ENCODE peak calls at places on chromosome 12, in seven cellular contexts. One of them, this sample, is unnamed.

GRCh38 chr12:47560408-47560807 is 145.4 kb downstream of the RPAP3 start:
- DNase-seq in foreskin keratinocyte: no peak
- DNase-seq in pancreas: no peak
- DNase-seq in stomach: no peak
- DNase-seq in HL-60: peak; percentile 47
- DNase-seq in Peyer's patch: no peak
- DNase-seq in heart left ventricle: no peak
- DNase-seq in this sample: no peak

GRCh38 chr12:72543777-72544467 is 271.8 kb downstream of the TRHDE start:
- DNase-seq in Peyer's patch: no peak
- DNase-seq in HL-60: no peak
- DNase-seq in stomach: no peak
- DNase-seq in heart left ventricle: no peak
- DNase-seq in foreskin keratinocyte: no peak
- DNase-seq in pancreas: no peak
- DNase-seq in this sample: no peak

GRCh38 chr12:122437656-122438121 is 15.2 kb upstream of the CLIP1 start:
- DNase-seq in HL-60: no peak
- DNase-seq in heart left ventricle: peak; percentile 68
- DNase-seq in Peyer's patch: no peak
- DNase-seq in foreskin keratinocyte: peak; percentile 59
- DNase-seq in stomach: peak; percentile 28
- DNase-seq in pancreas: no peak
- DNase-seq in this sample: peak; percentile 47

GRCh38 chr12:15130521-15130920 is 90.7 kb downstream of the RERG start:
- DNase-seq in stomach: no peak
- DNase-seq in HL-60: no peak
- DNase-seq in pancreas: no peak
- DNase-seq in foreskin keratinocyte: no peak
- DNase-seq in heart left ventricle: no peak
- DNase-seq in Peyer's patch: no peak
- DNase-seq in this sample: no peak

GRCh38 chr12:65466906-65467305 is 188.4 kb downstream of the MSRB3 start:
- DNase-seq in heart left ventricle: no peak
- DNase-seq in stomach: no peak
- DNase-seq in HL-60: no peak
- DNase-seq in foreskin keratinocyte: no peak
- DNase-seq in Peyer's patch: no peak
- DNase-seq in pancreas: no peak
- DNase-seq in this sample: no peak

GRCh38 chr12:101891462-101891971 is 14.1 kb downstream of the DRAM1 start:
- DNase-seq in pancreas: no peak
- DNase-seq in heart left ventricle: no peak
- DNase-seq in Peyer's patch: peak; percentile 34
- DNase-seq in HL-60: peak; percentile 86
- DNase-seq in foreskin keratinocyte: peak; percentile 54
- DNase-seq in stomach: peak; percentile 71
- DNase-seq in this sample: peak; percentile 52

GRCh38 chr12:111387747-111388365 is 17.9 kb upstream of the SH2B3 start:
- DNase-seq in Peyer's patch: no peak
- DNase-seq in HL-60: no peak
- DNase-seq in heart left ventricle: no peak
- DNase-seq in pancreas: no peak
- DNase-seq in foreskin keratinocyte: no peak
- DNase-seq in stomach: no peak
- DNase-seq in this sample: no peak

GRCh38 chr12:59657266-59657665 is 61.4 kb downstream of the SLC16A7 start:
- DNase-seq in foreskin keratinocyte: peak; percentile 52
- DNase-seq in stomach: no peak
- DNase-seq in heart left ventricle: no peak
- DNase-seq in HL-60: no peak
- DNase-seq in pancreas: no peak
- DNase-seq in Peyer's patch: no peak
- DNase-seq in this sample: no peak

GRCh38 chr12:14825256-14825655 is 11.3 kb upstream of the SMCO3 start:
- DNase-seq in pancreas: no peak
- DNase-seq in HL-60: no peak
- DNase-seq in heart left ventricle: no peak
- DNase-seq in foreskin keratinocyte: peak; percentile 51
- DNase-seq in stomach: no peak
- DNase-seq in Peyer's patch: no peak
- DNase-seq in this sample: no peak

GRCh38 chr12:91628656-91629055 is 446.0 kb upstream of the DCN start:
- DNase-seq in HL-60: no peak
- DNase-seq in Peyer's patch: no peak
- DNase-seq in stomach: no peak
- DNase-seq in heart left ventricle: no peak
- DNase-seq in pancreas: no peak
- DNase-seq in foreskin keratinocyte: no peak
- DNase-seq in this sample: no peak

GRCh38 chr12:66942741-66943465 is 264.0 kb upstream of the GRIP1 start:
- DNase-seq in stomach: no peak
- DNase-seq in heart left ventricle: no peak
- DNase-seq in Peyer's patch: no peak
- DNase-seq in foreskin keratinocyte: no peak
- DNase-seq in pancreas: no peak
- DNase-seq in HL-60: no peak
- DNase-seq in this sample: no peak

GRCh38 chr12:13362260-13362841 is 165.8 kb downstream of the EMP1 start:
- DNase-seq in HL-60: peak; percentile 55
- DNase-seq in pancreas: peak; percentile 77
- DNase-seq in foreskin keratinocyte: peak; percentile 49
- DNase-seq in stomach: peak; percentile 85
- DNase-seq in heart left ventricle: peak; percentile 58
- DNase-seq in Peyer's patch: peak; percentile 53
- DNase-seq in this sample: peak; percentile 89

GRCh38 chr12:104790296-104791125 is 167.6 kb downstream of the SLC41A2 start:
- DNase-seq in HL-60: no peak
- DNase-seq in pancreas: peak; percentile 79
- DNase-seq in Peyer's patch: peak; percentile 30
- DNase-seq in heart left ventricle: peak; percentile 57
- DNase-seq in foreskin keratinocyte: no peak
- DNase-seq in stomach: peak; percentile 40
- DNase-seq in this sample: peak; percentile 38

GRCh38 chr12:64457036-64457435 is 5.1 kb downstream of the TBK1 start:
- DNase-seq in HL-60: peak; percentile 55
- DNase-seq in foreskin keratinocyte: no peak
- DNase-seq in stomach: no peak
- DNase-seq in Peyer's patch: no peak
- DNase-seq in pancreas: no peak
- DNase-seq in heart left ventricle: no peak
- DNase-seq in this sample: peak; percentile 29

GRCh38 chr12:113298861-113299545 is 35.9 kb downstream of the SLC8B1 start:
- DNase-seq in Peyer's patch: no peak
- DNase-seq in pancreas: no peak
- DNase-seq in heart left ventricle: peak; percentile 89
- DNase-seq in foreskin keratinocyte: no peak
- DNase-seq in HL-60: no peak
- DNase-seq in stomach: no peak
- DNase-seq in this sample: peak; percentile 42

GRCh38 chr12:96501139-96501741 is 11.9 kb downstream of the CFAP54 start:
- DNase-seq in HL-60: peak; percentile 34
- DNase-seq in stomach: peak; percentile 46
- DNase-seq in foreskin keratinocyte: peak; percentile 82
- DNase-seq in Peyer's patch: peak; percentile 65
- DNase-seq in heart left ventricle: peak; percentile 38
- DNase-seq in pancreas: no peak
- DNase-seq in this sample: peak; percentile 51

GRCh38 chr12:15875863-15876262 is 6.3 kb upstream of the STRAP start:
- DNase-seq in foreskin keratinocyte: no peak
- DNase-seq in Peyer's patch: no peak
- DNase-seq in stomach: no peak
- DNase-seq in heart left ventricle: no peak
- DNase-seq in pancreas: no peak
- DNase-seq in HL-60: no peak
- DNase-seq in this sample: peak; percentile 54

GRCh38 chr12:122610911-122611310 is 83.9 kb downstream of the KNTC1 start:
- DNase-seq in Peyer's patch: no peak
- DNase-seq in foreskin keratinocyte: peak; percentile 47
- DNase-seq in stomach: no peak
- DNase-seq in pancreas: no peak
- DNase-seq in heart left ventricle: no peak
- DNase-seq in HL-60: no peak
- DNase-seq in this sample: no peak

GRCh38 chr12:55060970-55061543 is 41.3 kb downstream of the NEUROD4 start:
- DNase-seq in HL-60: no peak
- DNase-seq in heart left ventricle: no peak
- DNase-seq in pancreas: no peak
- DNase-seq in foreskin keratinocyte: no peak
- DNase-seq in stomach: no peak
- DNase-seq in Peyer's patch: no peak
- DNase-seq in this sample: no peak

GRCh38 chr12:47318963-47319362 is 239.2 kb upstream of the AMIGO2 start:
- DNase-seq in foreskin keratinocyte: no peak
- DNase-seq in pancreas: no peak
- DNase-seq in heart left ventricle: no peak
- DNase-seq in Peyer's patch: no peak
- DNase-seq in stomach: no peak
- DNase-seq in HL-60: no peak
- DNase-seq in this sample: no peak

GRCh38 chr12:5912437-5913334 is 32.4 kb downstream of the ANO2 start:
- DNase-seq in stomach: no peak
- DNase-seq in pancreas: no peak
- DNase-seq in Peyer's patch: no peak
- DNase-seq in foreskin keratinocyte: no peak
- DNase-seq in HL-60: no peak
- DNase-seq in heart left ventricle: no peak
- DNase-seq in this sample: no peak

GRCh38 chr12:28537474-28537873 is 347.2 kb downstream of the CCDC91 start:
- DNase-seq in foreskin keratinocyte: no peak
- DNase-seq in Peyer's patch: no peak
- DNase-seq in stomach: no peak
- DNase-seq in HL-60: no peak
- DNase-seq in pancreas: no peak
- DNase-seq in heart left ventricle: no peak
- DNase-seq in this sample: no peak

GRCh38 chr12:2179953-2180736 is 127.4 kb downstream of the CACNA1C start:
- DNase-seq in heart left ventricle: peak; percentile 82
- DNase-seq in Peyer's patch: peak; percentile 22
- DNase-seq in HL-60: no peak
- DNase-seq in pancreas: no peak
- DNase-seq in foreskin keratinocyte: no peak
- DNase-seq in stomach: peak; percentile 34
- DNase-seq in this sample: peak; percentile 39

GRCh38 chr12:124519741-124520140 is 47.7 kb downstream of the NCOR2 start:
- DNase-seq in Peyer's patch: no peak
- DNase-seq in HL-60: no peak
- DNase-seq in foreskin keratinocyte: no peak
- DNase-seq in stomach: no peak
- DNase-seq in heart left ventricle: no peak
- DNase-seq in pancreas: no peak
- DNase-seq in this sample: no peak
- H3K27ac ChIP-seq in Peyer's patch: peak overlapping the region; percentile 97
- H3K27ac ChIP-seq in HL-60: no peak overlapping the region
- H3K27ac ChIP-seq in foreskin keratinocyte: no peak overlapping the region
- H3K27ac ChIP-seq in stomach: peak overlapping the region; percentile 92
- H3K27ac ChIP-seq in heart left ventricle: peak overlapping the region; percentile 98
- H3K27ac ChIP-seq in pancreas: peak overlapping the region; percentile 78
- H3K27ac ChIP-seq in this sample: peak overlapping the region; percentile 92

GRCh38 chr12:131085125-131085815 is 131.6 kb downstream of the ADGRD1 start:
- DNase-seq in heart left ventricle: no peak
- DNase-seq in foreskin keratinocyte: no peak
- DNase-seq in HL-60: no peak
- DNase-seq in Peyer's patch: no peak
- DNase-seq in stomach: peak; percentile 21
- DNase-seq in pancreas: peak; percentile 26
- DNase-seq in this sample: no peak
- H3K27me3 ChIP-seq in heart left ventricle: no peaks in the 10 kb centered on the region
- H3K27me3 ChIP-seq in foreskin keratinocyte: no peaks in the 10 kb centered on the region
- H3K27me3 ChIP-seq in HL-60: no peaks in the 10 kb centered on the region
- H3K27me3 ChIP-seq in Peyer's patch: no peaks in the 10 kb centered on the region
- H3K27me3 ChIP-seq in stomach: no peaks in the 10 kb centered on the region
- H3K27me3 ChIP-seq in pancreas: no peaks in the 10 kb centered on the region
- H3K27me3 ChIP-seq in this sample: no peaks in the 10 kb centered on the region

GRCh38 chr12:108721824-108722223 is 9.5 kb downstream of the CORO1C start:
- DNase-seq in heart left ventricle: no peak
- DNase-seq in pancreas: no peak
- DNase-seq in stomach: no peak
- DNase-seq in HL-60: no peak
- DNase-seq in Peyer's patch: no peak
- DNase-seq in foreskin keratinocyte: no peak
- DNase-seq in this sample: no peak

GRCh38 chr12:108724054-108724889 is 7.0 kb downstream of the CORO1C start:
- DNase-seq in pancreas: no peak
- DNase-seq in stomach: no peak
- DNase-seq in foreskin keratinocyte: peak; percentile 76
- DNase-seq in HL-60: peak; percentile 74
- DNase-seq in Peyer's patch: no peak
- DNase-seq in heart left ventricle: no peak
- DNase-seq in this sample: no peak

GRCh38 chr12:108722463-108722862 is 8.9 kb downstream of the CORO1C start:
- DNase-seq in Peyer's patch: no peak
- DNase-seq in pancreas: no peak
- DNase-seq in stomach: no peak
- DNase-seq in heart left ventricle: no peak
- DNase-seq in HL-60: no peak
- DNase-seq in foreskin keratinocyte: no peak
- DNase-seq in this sample: no peak

GRCh38 chr12:108722992-108723766 is 8.1 kb downstream of the CORO1C start:
- DNase-seq in foreskin keratinocyte: peak; percentile 94
- DNase-seq in Peyer's patch: no peak
- DNase-seq in HL-60: peak; percentile 85
- DNase-seq in heart left ventricle: no peak
- DNase-seq in stomach: no peak
- DNase-seq in pancreas: no peak
- DNase-seq in this sample: no peak

GRCh38 chr12:108720757-108721514 is 10.4 kb downstream of the CORO1C start:
- DNase-seq in pancreas: no peak
- DNase-seq in heart left ventricle: no peak
- DNase-seq in Peyer's patch: no peak
- DNase-seq in stomach: no peak
- DNase-seq in foreskin keratinocyte: peak; percentile 84
- DNase-seq in HL-60: no peak
- DNase-seq in this sample: no peak
- H3K27ac ChIP-seq in pancreas: no peak overlapping the region
- H3K27ac ChIP-seq in heart left ventricle: peak overlapping the region; percentile 77
- H3K27ac ChIP-seq in Peyer's patch: no peak overlapping the region
- H3K27ac ChIP-seq in stomach: peak overlapping the region; percentile 74
- H3K27ac ChIP-seq in foreskin keratinocyte: peak overlapping the region; percentile 76
- H3K27ac ChIP-seq in HL-60: no peak overlapping the region
- H3K27ac ChIP-seq in this sample: no peak overlapping the region

DNA sequence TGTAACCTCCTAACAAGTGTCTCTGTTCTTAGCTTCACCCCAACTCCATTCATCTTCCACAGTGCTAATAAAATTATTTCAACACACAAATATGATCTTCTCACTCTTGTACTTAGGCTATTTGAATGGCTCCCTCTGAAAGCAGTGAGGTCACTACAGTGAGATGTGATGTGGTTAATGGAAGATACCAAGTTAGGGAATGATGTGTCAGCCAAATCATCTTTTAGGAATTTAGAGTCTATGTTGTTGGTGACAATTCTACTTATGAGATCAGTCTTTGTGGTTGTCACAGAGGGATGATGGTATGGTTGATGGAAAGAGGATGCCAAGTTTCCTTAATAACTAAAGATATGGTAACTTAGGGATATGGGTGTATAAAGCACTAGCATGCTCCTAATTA is 57.6 kb downstream of the POLR3B start:
- DNase-seq in heart left ventricle: no peak
- DNase-seq in HL-60: no peak
- DNase-seq in Peyer's patch: no peak
- DNase-seq in stomach: no peak
- DNase-seq in foreskin keratinocyte: peak; percentile 52
- DNase-seq in pancreas: no peak
- DNase-seq in this sample: no peak
- H3K27me3 ChIP-seq in heart left ventricle: no peaks in the 10 kb centered on the region
- H3K27me3 ChIP-seq in HL-60: no peaks in the 10 kb centered on the region
- H3K27me3 ChIP-seq in Peyer's patch: no peaks in the 10 kb centered on the region
- H3K27me3 ChIP-seq in stomach: no peaks in the 10 kb centered on the region
- H3K27me3 ChIP-seq in foreskin keratinocyte: no peaks in the 10 kb centered on the region
- H3K27me3 ChIP-seq in pancreas: no peaks in the 10 kb centered on the region
- H3K27me3 ChIP-seq in this sample: no peaks in the 10 kb centered on the region

This sample was measured in colonic mucosa.